ENCODE peak calls at places on chromosomes 2 and 18, in four cellular contexts. One of them, this sample, is unnamed. For H3K4me1, the result is how much of the 10 kb centered on the place peaks cover.

GRCh38 chr2:26811791-26812454 is 26.1 kb downstream of the CENPA start:
- DNase-seq in fibroblast of lung: no peak
- DNase-seq in K562: no peak
- DNase-seq in HCT116: no peak
- DNase-seq in this sample: no peak

GRCh38 chr2:6236317-6236716 is 544.1 kb downstream of the SOX11 start:
- DNase-seq in fibroblast of lung: no peak
- DNase-seq in K562: no peak
- DNase-seq in HCT116: no peak
- DNase-seq in this sample: no peak

GRCh38 chr2:226578373-226578772 is 221.2 kb downstream of the IRS1 start:
- DNase-seq in fibroblast of lung: no peak
- DNase-seq in K562: no peak
- DNase-seq in HCT116: no peak
- DNase-seq in this sample: no peak

GRCh38 chr2:26246818-26247217 is 2.1 kb downstream of the HADHB start:
- DNase-seq in fibroblast of lung: peak
- DNase-seq in K562: peak
- DNase-seq in HCT116: no peak
- DNase-seq in this sample: no peak

GRCh38 chr18:62183578-62184195 is 3.2 kb downstream of the PIGN start:
- DNase-seq in fibroblast of lung: peak
- DNase-seq in K562: no peak
- DNase-seq in HCT116: peak
- DNase-seq in this sample: peak

GRCh38 chr18:47574966-47575365 is 323.5 kb upstream of the SKOR2 start:
- DNase-seq in fibroblast of lung: no peak
- DNase-seq in K562: no peak
- DNase-seq in HCT116: no peak
- DNase-seq in this sample: no peak

GRCh38 chr2:58535182-58535581 is 294.1 kb upstream of the FANCL start:
- DNase-seq in fibroblast of lung: no peak
- DNase-seq in K562: no peak
- DNase-seq in HCT116: no peak
- DNase-seq in this sample: no peak

GRCh38 chr2:200525551-200525881 is 491 bp upstream of the SGO2 start:
- DNase-seq in fibroblast of lung: no peak
- DNase-seq in K562: no peak
- DNase-seq in HCT116: no peak
- DNase-seq in this sample: no peak

GRCh38 chr18:6370886-6371635 is 43.6 kb downstream of the L3MBTL4 start:
- DNase-seq in fibroblast of lung: no peak
- DNase-seq in K562: no peak
- DNase-seq in HCT116: no peak
- DNase-seq in this sample: no peak

GRCh38 chr2:130949954-130950353 is 113.2 kb downstream of the ARHGEF4 start:
- DNase-seq in fibroblast of lung: no peak
- DNase-seq in K562: no peak
- DNase-seq in HCT116: no peak
- DNase-seq in this sample: no peak

GRCh38 chr2:60553496-60553991 is at the start of gene BCL11A:
- DNase-seq in fibroblast of lung: peak
- DNase-seq in K562: no peak
- DNase-seq in HCT116: peak
- DNase-seq in this sample: peak

GRCh38 chr2:45178359-45178758 is 169.1 kb upstream of the SIX2 start:
- DNase-seq in fibroblast of lung: no peak
- DNase-seq in K562: no peak
- DNase-seq in HCT116: no peak
- DNase-seq in this sample: peak

DNA sequence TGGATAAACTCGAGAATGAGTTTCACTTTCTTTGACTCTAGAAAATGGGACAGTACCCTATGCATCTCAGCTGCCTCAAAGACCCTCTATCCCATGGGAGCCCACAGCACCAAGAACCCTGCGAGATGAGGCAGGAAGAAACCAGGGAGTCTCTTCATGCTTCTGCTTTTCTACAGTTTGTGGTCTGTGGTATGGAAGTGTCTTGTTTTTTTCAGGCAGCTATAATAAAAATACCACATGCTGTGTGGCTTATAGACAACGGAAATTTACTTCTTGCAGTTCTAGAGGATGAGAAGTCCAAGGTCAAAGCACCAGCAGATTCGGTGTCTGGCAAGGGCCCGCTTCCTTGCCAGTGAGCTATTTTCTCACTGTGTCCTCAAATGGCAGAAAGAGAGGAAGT is 257.9 kb downstream of the SUCLG1 start:
- DNase-seq in fibroblast of lung: no peak
- DNase-seq in K562: no peak
- DNase-seq in HCT116: no peak
- DNase-seq in this sample: no peak
- H3K4me3 ChIP-seq in fibroblast of lung: no peak
- H3K4me3 ChIP-seq in K562: no peak
- H3K4me3 ChIP-seq in HCT116: no peak
- H3K4me3 ChIP-seq in this sample: no peak

DNA sequence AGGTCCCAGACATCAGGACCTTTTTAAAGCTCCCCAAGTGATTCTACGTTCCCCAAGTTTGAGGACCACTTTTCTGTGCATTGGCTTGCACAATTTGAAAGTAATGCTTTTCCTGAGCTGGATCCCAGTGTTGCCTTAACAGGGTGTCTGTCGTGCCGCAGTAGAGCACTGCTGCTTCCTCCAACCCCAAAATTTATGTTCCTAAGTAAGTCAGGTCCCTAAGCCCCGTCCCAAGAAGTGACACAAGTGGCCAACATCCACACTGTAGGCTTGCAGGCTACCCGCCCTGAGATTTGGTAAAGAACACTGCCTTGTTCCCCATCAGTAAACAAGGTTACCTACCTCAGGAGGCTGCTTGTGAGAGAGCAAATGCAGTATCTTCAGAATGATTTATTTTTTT is 2.0 kb downstream of the SFT2D3 start:
- DNase-seq in fibroblast of lung: no peak
- DNase-seq in K562: no peak
- DNase-seq in HCT116: no peak
- DNase-seq in this sample: no peak
- H3K9ac ChIP-seq in fibroblast of lung: no peak
- H3K9ac ChIP-seq in K562: peak
- H3K9ac ChIP-seq in HCT116: no peak
- H3K9ac ChIP-seq in this sample: no peak

DNA sequence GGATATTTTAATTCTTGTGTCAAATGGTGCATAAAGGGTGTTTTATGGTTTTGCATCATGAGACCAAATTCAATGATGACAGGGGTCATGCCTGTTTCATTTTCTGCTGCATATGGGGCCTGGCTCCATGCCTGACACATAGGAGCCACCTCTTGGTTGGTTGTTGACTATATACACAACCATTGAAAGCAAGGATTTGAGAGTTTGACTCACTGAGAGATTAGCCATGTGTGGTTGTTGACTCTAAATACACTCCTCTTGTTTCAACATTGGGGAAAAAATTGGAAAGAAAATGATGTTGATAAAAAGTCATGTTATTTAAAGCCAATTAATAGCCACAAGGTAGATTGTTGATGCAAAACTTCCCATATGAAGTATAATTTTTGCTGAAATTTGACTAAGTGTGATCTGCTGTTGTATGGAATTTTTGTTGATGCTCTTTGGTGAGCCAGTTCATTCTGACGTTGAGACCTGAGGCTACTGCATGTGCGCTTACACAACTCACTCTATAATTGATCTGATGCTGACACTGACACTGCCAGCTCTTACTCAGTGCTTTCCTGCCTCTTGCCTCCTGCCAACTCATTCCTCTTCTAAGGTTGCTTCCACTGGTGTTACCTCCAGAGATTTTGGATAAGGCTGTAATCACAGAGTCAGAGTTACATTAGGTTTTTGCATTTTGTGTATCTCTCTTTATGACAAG is 446.2 kb upstream of the SLC14A2 start:
- DNase-seq in fibroblast of lung: peak
- DNase-seq in K562: no peak
- DNase-seq in HCT116: no peak
- DNase-seq in this sample: peak
- H3K4me1 ChIP-seq in fibroblast of lung: under half
- H3K4me1 ChIP-seq in K562: under half
- H3K4me1 ChIP-seq in HCT116: under half
- H3K4me1 ChIP-seq in this sample: half or more

GRCh38 chr2:231527955-231528635 is 2.1 kb downstream of the NMUR1 start:
- DNase-seq in fibroblast of lung: no peak
- DNase-seq in K562: no peak
- DNase-seq in HCT116: no peak
- DNase-seq in this sample: no peak

GRCh38 chr2:231527091-231527395 is 3.2 kb downstream of the NMUR1 start:
- DNase-seq in fibroblast of lung: no peak
- DNase-seq in K562: no peak
- DNase-seq in HCT116: no peak
- DNase-seq in this sample: no peak

GRCh38 chr2:231526341-231527090 is 3.7 kb downstream of the NMUR1 start:
- DNase-seq in fibroblast of lung: no peak
- DNase-seq in K562: no peak
- DNase-seq in HCT116: no peak
- DNase-seq in this sample: no peak

GRCh38 chr2:231530099-231531085 is at the start of gene NMUR1:
- DNase-seq in fibroblast of lung: peak
- DNase-seq in K562: peak
- DNase-seq in HCT116: peak
- DNase-seq in this sample: peak

GRCh38 chr2:231528636-231529030 is 1.6 kb downstream of the NMUR1 start:
- DNase-seq in fibroblast of lung: no peak
- DNase-seq in K562: no peak
- DNase-seq in HCT116: no peak
- DNase-seq in this sample: no peak
- H3K4me3 ChIP-seq in fibroblast of lung: no peak
- H3K4me3 ChIP-seq in K562: no peak
- H3K4me3 ChIP-seq in HCT116: no peak
- H3K4me3 ChIP-seq in this sample: no peak

GRCh38 chr2:96625571-96626552 is 12.2 kb downstream of the KANSL3 start:
- DNase-seq in fibroblast of lung: no peak
- DNase-seq in K562: no peak
- DNase-seq in HCT116: no peak
- DNase-seq in this sample: peak
- H3K9ac ChIP-seq in fibroblast of lung: no peak
- H3K9ac ChIP-seq in K562: no peak
- H3K9ac ChIP-seq in HCT116: no peak
- H3K9ac ChIP-seq in this sample: peak

GRCh38 chr2:64654993-64655666 is 1.4 kb upstream of the SERTAD2 start:
- DNase-seq in fibroblast of lung: no peak
- DNase-seq in K562: no peak
- DNase-seq in HCT116: no peak
- DNase-seq in this sample: peak
- H3K4me1 ChIP-seq in fibroblast of lung: under half
- H3K4me1 ChIP-seq in K562: under half
- H3K4me1 ChIP-seq in HCT116: under half
- H3K4me1 ChIP-seq in this sample: under half

GRCh38 chr2:67923696-67924095 is 139.1 kb downstream of the C1D start:
- DNase-seq in fibroblast of lung: peak
- DNase-seq in K562: no peak
- DNase-seq in HCT116: no peak
- DNase-seq in this sample: no peak

GRCh38 chr2:67919490-67919889 is 143.3 kb downstream of the C1D start:
- DNase-seq in fibroblast of lung: no peak
- DNase-seq in K562: no peak
- DNase-seq in HCT116: no peak
- DNase-seq in this sample: no peak

GRCh38 chr2:67917332-67918054 is 145.3 kb downstream of the C1D start:
- DNase-seq in fibroblast of lung: peak
- DNase-seq in K562: no peak
- DNase-seq in HCT116: no peak
- DNase-seq in this sample: peak

DNA sequence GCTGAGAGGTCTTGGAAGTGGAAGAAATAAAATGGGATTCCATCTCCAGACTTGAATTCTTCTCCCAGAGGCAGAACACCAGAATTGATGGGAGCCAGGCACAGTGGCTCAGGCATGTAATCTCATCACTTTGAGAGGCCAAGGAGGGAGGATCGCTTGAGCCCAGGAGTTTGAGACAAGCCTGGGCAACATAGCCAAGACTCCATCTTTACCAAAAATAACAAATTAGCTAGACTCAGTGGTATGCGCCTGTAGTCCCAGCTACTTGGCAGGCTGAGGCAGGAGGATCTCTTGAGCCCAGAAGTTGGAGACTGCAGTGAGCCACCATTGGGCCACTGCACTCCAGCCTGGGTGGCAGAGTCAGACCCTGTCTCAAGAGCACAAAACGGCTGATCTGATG is 144.3 kb downstream of the C1D start:
- DNase-seq in fibroblast of lung: no peak
- DNase-seq in K562: no peak
- DNase-seq in HCT116: no peak
- DNase-seq in this sample: no peak
- H3K4me3 ChIP-seq in fibroblast of lung: no peak
- H3K4me3 ChIP-seq in K562: no peak
- H3K4me3 ChIP-seq in HCT116: no peak
- H3K4me3 ChIP-seq in this sample: peak

DNA sequence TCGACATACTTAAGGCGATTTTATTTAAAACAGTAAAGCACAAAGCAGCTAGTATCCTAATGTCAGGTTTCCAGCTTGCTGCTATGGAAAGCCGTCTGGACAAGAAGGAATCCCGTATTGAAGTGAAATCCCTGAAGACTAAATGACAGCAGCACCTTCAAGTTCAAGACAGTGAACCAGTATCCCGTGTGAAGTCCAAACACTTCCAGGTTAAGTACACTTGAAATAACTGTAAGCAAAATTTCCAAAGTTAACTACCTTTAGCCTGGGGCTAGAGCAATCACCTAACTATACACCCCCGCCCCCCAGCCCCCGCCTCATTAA is 1.2 kb downstream of the MBOAT2 start:
- DNase-seq in fibroblast of lung: peak
- DNase-seq in K562: no peak
- DNase-seq in HCT116: no peak
- DNase-seq in this sample: peak
- H3K9ac ChIP-seq in fibroblast of lung: no peak
- H3K9ac ChIP-seq in K562: peak
- H3K9ac ChIP-seq in HCT116: no peak
- H3K9ac ChIP-seq in this sample: peak

GRCh38 chr2:19899853-19900525 is 1.8 kb downstream of the TTC32 start:
- DNase-seq in fibroblast of lung: no peak
- DNase-seq in K562: no peak
- DNase-seq in HCT116: no peak
- DNase-seq in this sample: peak
- H3K4me1 ChIP-seq in fibroblast of lung: under half
- H3K4me1 ChIP-seq in K562: under half
- H3K4me1 ChIP-seq in HCT116: under half
- H3K4me1 ChIP-seq in this sample: half or more

This sample was measured in adipocyte.